ENCODE peak calls at places on chromosomes 6 and 20, in six cellular contexts. Y, W, A, U, K and T are unnamed samples.

GRCh38 chr6:68497927-68498326 is 137.2 kb upstream of the ADGRB3 start:
- DNase-seq in U (no peak), A (no peak), Y (no peak), W (peak; percentile 2), K (peak; percentile 27), T (no peak)

GRCh38 chr6:148295261-148295887 is 47.3 kb upstream of the SASH1 start:
- DNase-seq in U (no peak), A (no peak), W (no peak), Y (no peak), K (no peak), T (no peak)

GRCh38 chr6:31058128-31058894 is 48.0 kb downstream of the MUC22 start:
- DNase-seq in K (peak; percentile 93), U (peak; percentile 74), Y (peak; percentile 70), W (peak; percentile 59), A (peak; percentile 55), T (peak; percentile 85)

GRCh38 chr6:31792741-31793140 is 2.8 kb downstream of the VARS1 start:
- DNase-seq in U (peak; percentile 27), W (no peak), K (peak; percentile 51), A (no peak), Y (peak; percentile 81), T (no peak)

GRCh38 chr6:113936093-113936934 is 34.6 kb downstream of the HDAC2 start:
- DNase-seq in K (peak; percentile 80), Y (peak; percentile 33), W (peak; percentile 76), A (no peak), U (peak; percentile 15), T (peak; percentile 13)

GRCh38 chr6:24761193-24761835 is 13.4 kb upstream of the GMNN start:
- DNase-seq in U (no peak), W (peak; percentile 51), Y (no peak), A (no peak), K (no peak), T (no peak)

GRCh38 chr20:50733644-50734349 is 2.4 kb downstream of the PARD6B start:
- DNase-seq in U (no peak), A (no peak), W (no peak), K (no peak), Y (no peak), T (no peak)

GRCh38 chr6:93915961-93916360 is 496.6 kb upstream of the EPHA7 start:
- DNase-seq in W (no peak), Y (no peak), A (peak; percentile 46), K (no peak), U (no peak), T (no peak)

GRCh38 chr20:58160451-58161051 is 67.9 kb downstream of the ANKRD60 start:
- DNase-seq in A (no peak), W (no peak), U (no peak), Y (no peak), K (peak; percentile 78), T (no peak)

GRCh38 chr6:157644043-157644810 is 178.8 kb upstream of the SNX9 start:
- DNase-seq in W (peak; percentile 38), A (no peak), U (peak; percentile 5), Y (no peak), K (peak; percentile 35), T (no peak)

GRCh38 chr6:55174211-55175013 is at the start of gene HCRTR2:
- DNase-seq in Y (no peak), W (peak; percentile 4), A (no peak), K (peak; percentile 1), U (no peak), T (no peak)

GRCh38 chr6:111591370-111591900 is 14.2 kb downstream of the TRAF3IP2 start:
- DNase-seq in U (peak; percentile 76), W (peak; percentile 76), Y (peak; percentile 92), A (peak; percentile 94), K (peak; percentile 98), T (peak; percentile 94)

GRCh38 chr20:46214831-46215488 is 93.3 kb downstream of the CDH22 start:
- DNase-seq in A (no peak), U (no peak), W (peak; percentile 84), Y (no peak), K (no peak), T (no peak)

GRCh38 chr6:138307816-138308727 is 69.6 kb upstream of the SMIM28 start:
- DNase-seq in Y (no peak), K (peak; percentile 68), A (no peak), W (peak; percentile 71), U (no peak), T (no peak)

GRCh38 chr6:14035448-14035847 is 82.1 kb upstream of the CD83 start:
- DNase-seq in Y (no peak), A (no peak), U (no peak), K (peak; percentile 85), W (no peak), T (peak; percentile 93)

GRCh38 chr20:34824861-34825529 is 456 bp downstream of the NCOA6 start:
- DNase-seq in W (peak; percentile 68), K (peak; percentile 38), A (peak; percentile 76), U (peak; percentile 40), Y (peak; percentile 2), T (no peak)

GRCh38 chr6:45991189-45991588 is 24.5 kb downstream of the CLIC5 start:
- DNase-seq in W (no peak), A (no peak), K (no peak), U (no peak), Y (no peak), T (no peak)

GRCh38 chr20:23244207-23244915 is 106.2 kb upstream of the NXT1 start:
- DNase-seq in U (no peak), Y (no peak), W (no peak), K (no peak), A (no peak), T (no peak)

GRCh38 chr6:45880139-45880538 is 135.5 kb downstream of the CLIC5 start:
- DNase-seq in U (no peak), Y (no peak), A (no peak), K (no peak), W (no peak), T (no peak)

GRCh38 chr20:59961423-59961822 is 3.2 kb downstream of the CDH26 start:
- DNase-seq in W (no peak), K (no peak), U (no peak), Y (no peak), A (no peak), T (no peak)

GRCh38 chr6:236519-236918 is 55.8 kb upstream of the DUSP22 start:
- DNase-seq in U (no peak), A (no peak), W (no peak), Y (no peak), K (no peak), T (no peak)

GRCh38 chr6:18055098-18055497 is 67.4 kb downstream of the NHLRC1 start:
- DNase-seq in K (no peak), Y (no peak), A (no peak), W (no peak), U (no peak), T (no peak)

GRCh38 chr6:17817763-17818162 is 111.0 kb upstream of the NUP153 start:
- DNase-seq in K (no peak), A (no peak), W (no peak), U (no peak), Y (no peak), T (no peak)

GRCh38 chr6:39416728-39417127 is 94.2 kb upstream of the KCNK16 start:
- DNase-seq in A (no peak), U (peak; percentile 6), K (peak; percentile 69), W (peak; percentile 50), Y (no peak), T (no peak)

GRCh38 chr6:157240960-157241311 is 82.4 kb downstream of the TMEM242 start:
- DNase-seq in K (no peak), U (no peak), Y (no peak), W (no peak), A (no peak), T (no peak)

GRCh38 chr6:96704713-96705112 is 132.6 kb downstream of the GPR63 start:
- DNase-seq in Y (no peak), U (no peak), A (no peak), W (peak; percentile 31), K (no peak), T (no peak)

GRCh38 chr6:121794630-121795029 is 359.2 kb downstream of the GJA1 start:
- DNase-seq in Y (peak; percentile 60), A (no peak), U (peak; percentile 19), W (no peak), K (peak; percentile 94), T (peak; percentile 67)

GRCh38 chr6:134351615-134352474 is 33.9 kb upstream of the SGK1 start:
- DNase-seq in A (no peak), Y (no peak), K (peak; percentile 36), W (no peak), U (no peak), T (no peak)

GRCh38 chr6:162509821-162510220 is 217.7 kb downstream of the PRKN start:
- DNase-seq in W (no peak), Y (no peak), U (no peak), K (no peak), A (no peak), T (no peak)

GRCh38 chr6:109332748-109333147 is 49.5 kb downstream of the CD164 start:
- DNase-seq in Y (no peak), U (no peak), A (peak; percentile 90), K (no peak), W (no peak), T (no peak)

GRCh38 chr20:24389686-24390085 is 79.7 kb upstream of the SYNDIG1 start:
- DNase-seq in U (no peak), W (no peak), Y (no peak), K (no peak), A (no peak), T (no peak)

GRCh38 chr6:16729183-16729696 is 32.0 kb downstream of the ATXN1 start:
- DNase-seq in W (no peak), K (peak; percentile 74), U (peak; percentile 33), Y (no peak), A (no peak), T (no peak)

GRCh38 chr20:652611-653109 is 340 bp downstream of the SRXN1 start:
- DNase-seq in W (no peak), K (peak; percentile 62), U (no peak), Y (no peak), A (no peak), T (no peak)

GRCh38 chr6:32047084-32047478 is 8.9 kb downstream of the CYP21A2 start:
- DNase-seq in U (no peak), K (peak; percentile 18), Y (peak; percentile 21), A (peak; percentile 56), W (no peak), T (no peak)

GRCh38 chr6:13026100-13026499 is 302.2 kb downstream of the TBC1D7 start:
- DNase-seq in U (no peak), Y (no peak), A (no peak), W (no peak), K (no peak), T (no peak)
- H3K4me3 ChIP-seq in U (no peak overlapping the region), Y (no peak overlapping the region), A (no peak overlapping the region), W (no peak overlapping the region), K (no peak overlapping the region), T (no peak overlapping the region)

GRCh38 chr6:44253307-44254101 is 3.8 kb downstream of the SLC35B2 start:
- DNase-seq in Y (no peak), U (no peak), W (peak; percentile 79), K (peak; percentile 42), A (peak; percentile 80), T (no peak)
- TF ChIP-seq CTCF in Y (peak; percentile 60), U (peak; percentile 40), W (peak; percentile 65), K (peak; percentile 66), A (peak; percentile 43), T (peak; percentile 62)

GRCh38 chr20:38645980-38646858 is 44.6 kb downstream of the ARHGAP40 start:
- DNase-seq in K (peak; percentile 70), U (peak; percentile 86), Y (peak; percentile 43), W (peak; percentile 84), A (peak; percentile 91), T (no peak)
- H3K4me3 ChIP-seq in K (peak overlapping the region; percentile 35), U (peak overlapping the region; percentile 38), Y (peak overlapping the region; percentile 40), W (peak overlapping the region; percentile 19), A (peak overlapping the region; percentile 4), T (peak overlapping the region; percentile 35)

GRCh38 chr6:62889240-62889639 is 322.0 kb upstream of the FKBP1C start:
- DNase-seq in K (no peak), U (no peak), A (no peak), W (no peak), Y (no peak), T (no peak)

GRCh38 chr6:62891065-62891647 is 320.1 kb upstream of the FKBP1C start:
- DNase-seq in U (no peak), A (no peak), K (peak; percentile 1), W (peak; percentile 12), Y (no peak), T (no peak)
- TF ChIP-seq CTCF in U (peak; percentile 36), A (no peak), K (peak; percentile 26), W (peak; percentile 53), Y (no peak), T (peak; percentile 47)